ENCODE peak calls at places on chromosomes 4 and X, in four cellular contexts. One of them, this sample, is unnamed. For H3K4me1, the result is how much of the 10 kb centered on the place peaks cover.

GRCh38 chrX:110008001-110008635 is 5.2 kb downstream of the TMEM164 start:
- DNase-seq in GM23248: no peak
- DNase-seq in psoas muscle: no peak
- DNase-seq in mesendoderm: no peak
- DNase-seq in this sample: no peak

GRCh38 chrX:104913348-104913747 is 307.1 kb downstream of the TEX13A start:
- DNase-seq in GM23248: peak
- DNase-seq in psoas muscle: no peak
- DNase-seq in mesendoderm: peak
- DNase-seq in this sample: peak

GRCh38 chr4:54227261-54228063 is 1.6 kb upstream of the PDGFRA start:
- DNase-seq in GM23248: peak
- DNase-seq in psoas muscle: no peak
- DNase-seq in mesendoderm: peak
- DNase-seq in this sample: peak

GRCh38 chr4:69025191-69025998 is 70.9 kb upstream of the UGT2B7 start:
- DNase-seq in GM23248: no peak
- DNase-seq in psoas muscle: no peak
- DNase-seq in mesendoderm: peak
- DNase-seq in this sample: peak

GRCh38 chr4:138217567-138217966 is 24.6 kb downstream of the SLC7A11 start:
- DNase-seq in GM23248: no peak
- DNase-seq in psoas muscle: no peak
- DNase-seq in mesendoderm: peak
- DNase-seq in this sample: no peak

GRCh38 chrX:14344172-14344940 is 185.0 kb upstream of the GLRA2 start:
- DNase-seq in GM23248: no peak
- DNase-seq in psoas muscle: no peak
- DNase-seq in mesendoderm: no peak
- DNase-seq in this sample: peak

GRCh38 chr4:158013858-158014257 is 159.0 kb downstream of the GASK1B start:
- DNase-seq in GM23248: peak
- DNase-seq in psoas muscle: no peak
- DNase-seq in mesendoderm: no peak
- DNase-seq in this sample: no peak

GRCh38 chrX:119606508-119607389 is 525 bp upstream of the NKRF start:
- DNase-seq in GM23248: peak
- DNase-seq in psoas muscle: no peak
- DNase-seq in mesendoderm: no peak
- DNase-seq in this sample: peak

GRCh38 chr4:35125995-35126712 is 1118.2 kb downstream of the ARAP2 start:
- DNase-seq in GM23248: no peak
- DNase-seq in psoas muscle: no peak
- DNase-seq in mesendoderm: no peak
- DNase-seq in this sample: no peak

GRCh38 chrX:9701790-9702189 is 63.9 kb downstream of the GPR143 start:
- DNase-seq in GM23248: no peak
- DNase-seq in psoas muscle: no peak
- DNase-seq in mesendoderm: no peak
- DNase-seq in this sample: no peak

GRCh38 chr4:159175165-159175988 is 72.5 kb downstream of the RAPGEF2 start:
- DNase-seq in GM23248: peak
- DNase-seq in psoas muscle: peak
- DNase-seq in mesendoderm: peak
- DNase-seq in this sample: peak

GRCh38 chr4:3374667-3375066 is 67.1 kb upstream of the HGFAC start:
- DNase-seq in GM23248: no peak
- DNase-seq in psoas muscle: no peak
- DNase-seq in mesendoderm: no peak
- DNase-seq in this sample: no peak

GRCh38 chr4:144820706-144821105 is 174.8 kb downstream of the HHIP start:
- DNase-seq in GM23248: peak
- DNase-seq in psoas muscle: no peak
- DNase-seq in mesendoderm: no peak
- DNase-seq in this sample: no peak

GRCh38 chrX:125621588-125621927 is 301.9 kb downstream of the TEX13C start:
- DNase-seq in GM23248: no peak
- DNase-seq in psoas muscle: no peak
- DNase-seq in mesendoderm: no peak
- DNase-seq in this sample: no peak

GRCh38 chr4:59553739-59554126 is 1646.4 kb upstream of the ADGRL3 start:
- DNase-seq in GM23248: peak
- DNase-seq in psoas muscle: no peak
- DNase-seq in mesendoderm: no peak
- DNase-seq in this sample: peak

GRCh38 chr4:140102406-140102805 is 51.6 kb downstream of the MAML3 start:
- DNase-seq in GM23248: peak
- DNase-seq in psoas muscle: no peak
- DNase-seq in mesendoderm: no peak
- DNase-seq in this sample: no peak

GRCh38 chrX:12681047-12681446 is 110.2 kb upstream of the PRPS2 start:
- DNase-seq in GM23248: no peak
- DNase-seq in psoas muscle: no peak
- DNase-seq in mesendoderm: no peak
- DNase-seq in this sample: no peak

GRCh38 chr4:37561803-37562207 is 124.4 kb downstream of the RELL1 start:
- DNase-seq in GM23248: peak
- DNase-seq in psoas muscle: no peak
- DNase-seq in mesendoderm: no peak
- DNase-seq in this sample: peak

GRCh38 chr4:86099348-86099747 is 260.5 kb downstream of the MAPK10 start:
- DNase-seq in GM23248: no peak
- DNase-seq in psoas muscle: no peak
- DNase-seq in mesendoderm: peak
- DNase-seq in this sample: no peak

GRCh38 chr4:109472343-109472761 is 38.7 kb downstream of the SEC24B start:
- DNase-seq in GM23248: peak
- DNase-seq in psoas muscle: no peak
- DNase-seq in mesendoderm: no peak
- DNase-seq in this sample: peak

GRCh38 chrX:10110984-10111363 is 45.8 kb upstream of the CLCN4 start:
- DNase-seq in GM23248: peak
- DNase-seq in psoas muscle: no peak
- DNase-seq in mesendoderm: no peak
- DNase-seq in this sample: no peak

GRCh38 chrX:136584545-136584944 is 52.5 kb downstream of the VGLL1 start:
- DNase-seq in GM23248: no peak
- DNase-seq in psoas muscle: no peak
- DNase-seq in mesendoderm: no peak
- DNase-seq in this sample: no peak

GRCh38 chrX:120269379-120270035 is 18.9 kb downstream of the ZBTB33 start:
- DNase-seq in GM23248: peak
- DNase-seq in psoas muscle: no peak
- DNase-seq in mesendoderm: no peak
- DNase-seq in this sample: peak

GRCh38 chrX:150966742-150967141 is 16.4 kb upstream of the HMGB3 start:
- DNase-seq in GM23248: no peak
- DNase-seq in psoas muscle: no peak
- DNase-seq in mesendoderm: no peak
- DNase-seq in this sample: no peak

GRCh38 chrX:12446342-12447075 is 308.2 kb downstream of the FRMPD4 start:
- DNase-seq in GM23248: no peak
- DNase-seq in psoas muscle: no peak
- DNase-seq in mesendoderm: no peak
- DNase-seq in this sample: peak

DNA sequence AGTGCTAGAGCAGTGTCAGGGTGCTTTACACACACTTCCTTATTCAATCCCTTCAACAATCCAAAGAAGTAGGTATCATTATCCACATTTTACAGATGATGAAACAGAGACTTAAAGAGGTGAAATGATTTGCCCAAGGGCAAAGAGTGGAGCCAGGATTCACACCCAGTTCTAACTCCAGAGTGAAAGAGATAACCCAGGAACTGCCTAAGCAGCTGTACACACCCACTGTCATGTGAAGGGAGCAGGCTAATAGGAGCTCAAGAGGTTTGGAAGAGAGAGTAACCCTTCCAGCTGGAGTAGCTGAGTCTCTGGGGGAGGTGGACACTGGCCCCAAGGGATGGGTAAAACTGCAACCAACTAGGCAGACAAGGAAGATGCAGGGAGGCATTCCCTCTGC is 92.5 kb downstream of the FBXL5 start:
- DNase-seq in GM23248: no peak
- DNase-seq in psoas muscle: no peak
- DNase-seq in mesendoderm: no peak
- DNase-seq in this sample: no peak
- H3K4me1 ChIP-seq in GM23248: under half
- H3K4me1 ChIP-seq in psoas muscle: under half
- H3K4me1 ChIP-seq in mesendoderm: under half
- H3K4me1 ChIP-seq in this sample: under half

DNA sequence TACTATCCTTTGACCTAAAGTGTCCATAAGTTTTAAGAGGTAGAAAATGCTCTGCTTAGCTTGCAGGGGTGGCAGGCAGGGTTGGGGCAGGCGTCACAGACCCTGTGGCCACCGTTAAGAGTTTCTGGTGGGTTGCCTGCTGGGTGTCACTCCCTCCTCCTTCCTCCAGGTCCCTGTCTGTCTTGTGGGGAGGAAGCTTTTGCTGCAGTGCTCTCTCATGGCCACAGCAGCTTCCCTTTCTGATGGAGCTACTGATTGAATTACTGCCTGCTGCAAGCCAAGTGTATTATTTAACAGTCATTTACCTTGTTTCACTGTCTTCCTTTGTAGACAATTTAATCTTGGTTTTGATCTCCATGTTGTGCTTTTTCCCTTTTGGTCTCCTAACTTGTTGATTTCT is 384.6 kb downstream of the IDS start:
- DNase-seq in GM23248: no peak
- DNase-seq in psoas muscle: no peak
- DNase-seq in mesendoderm: peak
- DNase-seq in this sample: no peak
- H3K4me1 ChIP-seq in GM23248: under half
- H3K4me1 ChIP-seq in psoas muscle: under half
- H3K4me1 ChIP-seq in mesendoderm: under half
- H3K4me1 ChIP-seq in this sample: under half

DNA sequence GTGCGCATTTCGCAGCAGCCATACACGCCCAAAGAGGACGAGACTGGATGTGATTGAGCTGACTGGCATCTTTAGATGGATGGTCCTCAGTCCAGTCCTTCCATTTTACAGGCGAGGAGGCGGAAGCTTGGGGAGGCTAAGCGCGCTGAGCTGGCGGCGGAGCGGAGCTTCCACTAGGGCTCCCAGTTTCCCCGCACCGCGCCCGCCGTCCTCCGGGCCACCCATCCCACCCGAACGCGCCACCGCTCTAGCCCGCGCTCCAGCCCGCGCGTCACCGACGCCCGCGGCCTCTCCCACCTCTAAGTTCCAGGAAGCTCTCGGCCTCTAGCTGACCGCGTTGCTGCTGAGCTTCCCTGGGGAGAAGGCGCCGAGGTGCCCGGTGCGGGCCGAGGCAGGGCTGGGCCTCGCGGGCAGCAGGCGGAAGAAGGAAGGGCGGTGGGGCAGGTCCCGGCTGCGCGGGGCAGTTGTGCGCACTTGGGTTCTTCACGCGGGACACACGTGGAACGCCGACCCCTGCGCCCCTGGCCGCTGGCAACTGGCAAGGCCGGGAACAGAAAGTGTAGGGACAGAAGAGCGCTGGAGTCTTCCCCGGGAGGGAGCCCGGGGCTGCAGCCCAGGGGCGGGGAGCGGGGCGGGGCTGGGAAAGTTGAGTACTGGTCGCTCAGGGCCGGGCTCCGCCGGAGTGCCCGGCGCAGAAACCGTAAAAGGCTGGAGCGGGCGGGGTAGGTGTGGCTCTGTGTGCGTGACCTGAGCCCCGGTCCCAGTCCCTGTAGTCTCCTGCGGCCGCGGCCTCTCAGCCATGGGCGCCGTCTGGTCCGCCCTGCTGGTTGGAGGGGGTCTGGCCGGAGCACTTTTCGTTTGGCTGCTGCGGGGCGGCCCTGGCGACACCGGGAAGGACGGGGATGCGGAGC is at the start of gene STBD1:
- DNase-seq in GM23248: peak
- DNase-seq in psoas muscle: peak
- DNase-seq in mesendoderm: peak
- DNase-seq in this sample: peak
- H3K4me1 ChIP-seq in GM23248: under half
- H3K4me1 ChIP-seq in psoas muscle: half or more
- H3K4me1 ChIP-seq in mesendoderm: under half
- H3K4me1 ChIP-seq in this sample: under half

DNA sequence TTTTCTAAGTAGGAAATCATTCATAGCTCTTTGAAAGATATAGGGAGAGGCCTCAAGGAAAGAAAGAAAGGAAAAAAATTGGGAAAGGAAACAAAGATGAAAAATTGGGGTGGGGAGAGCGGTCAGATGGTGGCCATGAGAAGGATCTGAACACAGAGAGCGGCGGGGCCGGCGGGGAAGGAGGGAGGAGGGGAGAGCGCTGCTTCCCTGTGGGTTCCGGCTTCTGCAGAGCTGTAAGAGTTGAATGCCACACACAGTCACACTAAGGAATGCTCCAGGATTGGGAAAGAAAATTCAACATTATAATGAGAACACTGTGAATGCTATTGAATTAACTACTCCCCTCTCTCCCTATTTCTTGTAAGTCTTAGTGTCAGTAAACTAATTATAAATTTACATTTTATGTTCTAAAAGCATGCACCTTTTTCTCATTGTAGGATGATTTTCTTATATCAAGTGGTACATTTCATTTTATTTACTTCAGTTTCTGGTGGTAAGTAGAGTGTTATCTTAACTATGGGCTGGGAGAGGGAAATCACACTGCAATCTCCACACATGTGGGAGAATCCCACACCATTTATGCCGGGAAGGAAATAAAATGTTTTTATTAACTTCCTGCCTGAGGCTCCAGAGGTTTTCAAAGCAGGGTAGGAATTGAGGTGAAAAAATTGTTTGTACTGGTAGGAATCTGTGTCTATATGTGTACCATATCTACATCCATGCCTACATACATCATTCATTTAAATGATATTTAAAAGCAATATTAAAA is 894 bp downstream of the F11 start:
- DNase-seq in GM23248: peak
- DNase-seq in psoas muscle: no peak
- DNase-seq in mesendoderm: peak
- DNase-seq in this sample: no peak
- H3K4me1 ChIP-seq in GM23248: under half
- H3K4me1 ChIP-seq in psoas muscle: under half
- H3K4me1 ChIP-seq in mesendoderm: under half
- H3K4me1 ChIP-seq in this sample: under half

GRCh38 chrX:24466025-24466424 is 939 bp downstream of the PDK3 start:
- DNase-seq in GM23248: no peak
- DNase-seq in psoas muscle: no peak
- DNase-seq in mesendoderm: peak
- DNase-seq in this sample: no peak
- H3K4me1 ChIP-seq in GM23248: under half
- H3K4me1 ChIP-seq in psoas muscle: under half
- H3K4me1 ChIP-seq in mesendoderm: under half
- H3K4me1 ChIP-seq in this sample: under half

GRCh38 chr4:184898793-184899192 is 73.0 kb upstream of the ACSL1 start:
- DNase-seq in GM23248: no peak
- DNase-seq in psoas muscle: no peak
- DNase-seq in mesendoderm: no peak
- DNase-seq in this sample: no peak
- H3K4me1 ChIP-seq in GM23248: under half
- H3K4me1 ChIP-seq in psoas muscle: under half
- H3K4me1 ChIP-seq in mesendoderm: under half
- H3K4me1 ChIP-seq in this sample: under half